ENCODE peak calls at places on chromosomes 7 and 10, in four cellular contexts. A is K562, Z is GM12891, B is GM12878. D is an unnamed sample.

GRCh38 chr10:44817961-44818649 is 93.0 kb upstream of the TMEM72 start:
- DNase-seq in A (no peak), Z (no peak), B (no peak), D (no peak)

GRCh38 chr7:32587431-32587948 is 92.2 kb downstream of the AVL9 start:
- DNase-seq in A (no peak), Z (no peak), B (no peak), D (no peak)

GRCh38 chr10:113006656-113007342 is 56.8 kb downstream of the TCF7L2 start:
- DNase-seq in A (no peak), Z (no peak), B (no peak), D (no peak)

GRCh38 chr10:78952686-78953085 is 116.1 kb upstream of the ZMIZ1 start:
- DNase-seq in A (no peak), Z (no peak), B (no peak), D (no peak)

GRCh38 chr7:127844707-127845331 is 186.4 kb downstream of the LRRC4 start:
- DNase-seq in A (peak; percentile 38), Z (no peak), B (no peak), D (peak; percentile 33)

GRCh38 chr10:2984682-2985081 is 82.7 kb upstream of the PFKP start:
- DNase-seq in A (no peak), Z (no peak), B (no peak), D (no peak)

GRCh38 chr7:108529341-108529740 is 3.4 kb upstream of the PNPLA8 start:
- DNase-seq in A (no peak), Z (no peak), B (no peak), D (no peak)

GRCh38 chr10:13100349-13101294 is 659 bp downstream of the OPTN start:
- DNase-seq in A (peak; percentile 24), Z (no peak), B (no peak), D (no peak)

GRCh38 chr10:132897516-132898381 is 44.6 kb downstream of the CFAP46 start:
- DNase-seq in A (no peak), Z (no peak), B (no peak), D (no peak)

GRCh38 chr7:117667456-117667855 is 187.6 kb downstream of the CFTR start:
- DNase-seq in A (no peak), Z (no peak), B (no peak), D (no peak)

GRCh38 chr7:28955723-28956607 is 2.2 kb downstream of the TRIL start:
- DNase-seq in A (no peak), Z (peak; percentile 18), B (no peak), D (no peak)

GRCh38 chr7:29971566-29972314 is 17.9 kb downstream of the SCRN1 start:
- DNase-seq in A (no peak), Z (no peak), B (no peak), D (no peak)

GRCh38 chr7:45001138-45001694 is 1.2 kb downstream of the CCM2 start:
- DNase-seq in A (peak; percentile 58), Z (no peak), B (no peak), D (no peak)

GRCh38 chr10:80260295-80261243 is 28.9 kb downstream of the MAT1A start:
- DNase-seq in A (peak; percentile 68), Z (no peak), B (no peak), D (peak; percentile 41)

GRCh38 chr7:85464042-85464651 is 277.3 kb upstream of the SEMA3D start:
- DNase-seq in A (no peak), Z (no peak), B (no peak), D (no peak)

DNA sequence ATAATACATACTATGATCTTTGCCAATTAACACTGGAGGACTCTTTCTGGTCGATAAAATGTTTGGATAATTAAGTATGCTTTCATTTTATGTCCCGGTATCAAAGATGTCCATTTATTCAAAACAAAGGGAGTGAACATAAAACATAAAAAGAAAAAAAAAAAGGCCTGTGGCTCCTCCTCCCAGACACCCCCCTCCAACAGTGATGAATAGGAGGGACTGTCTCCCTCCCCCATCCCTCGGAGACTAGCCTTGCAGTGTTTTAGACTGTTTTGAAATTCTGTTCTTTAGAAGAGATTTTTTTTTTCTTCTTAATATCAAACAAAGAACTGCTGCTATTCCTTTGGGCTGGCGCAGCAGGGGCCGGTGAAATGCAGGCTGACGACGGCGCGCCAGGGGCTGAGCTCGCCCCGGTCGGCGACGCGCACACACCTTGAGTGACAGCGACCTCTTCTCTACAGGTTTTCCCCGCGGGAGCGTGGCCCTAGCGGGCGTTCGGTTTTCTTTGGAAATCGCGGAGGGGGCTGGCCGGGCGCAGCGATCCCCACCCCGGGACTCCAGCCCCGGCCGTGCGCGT is at the start of gene LANCL2:
- DNase-seq in A (peak; percentile 61), Z (no peak), B (no peak), D (no peak)
- TF ChIP-seq SPI1 in A (no peak), Z (no peak), B (no peak), D (no peak)

GRCh38 chr10:123136806-123137642 is 1.3 kb downstream of the HMX3 start:
- DNase-seq in A (peak; percentile 36), Z (no peak), B (no peak), D (no peak)
- TF ChIP-seq SPI1 in A (no peak), Z (no peak), B (no peak), D (no peak)

DNA sequence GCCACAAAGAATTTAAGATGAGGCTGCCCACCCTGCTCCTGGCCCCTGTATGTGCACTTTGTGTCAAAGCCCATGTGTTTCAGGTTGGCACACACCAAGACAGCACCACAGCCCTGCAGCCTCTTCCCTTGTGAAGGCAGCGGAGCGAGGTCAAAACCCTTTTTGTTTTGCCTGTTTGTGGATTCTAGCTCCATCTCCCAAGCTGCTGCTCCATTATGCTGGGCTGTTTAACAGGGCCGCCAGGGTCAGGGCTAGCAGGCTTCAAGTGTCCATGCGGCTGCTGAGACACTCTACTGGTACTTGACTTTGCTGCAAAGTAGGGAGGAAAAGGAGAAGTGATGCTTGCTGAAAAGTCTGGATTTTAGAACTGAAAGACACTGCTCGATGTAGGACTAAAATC is 142.3 kb upstream of the EFCAB10 start:
- DNase-seq in A (no peak), Z (no peak), B (no peak), D (no peak)
- TF ChIP-seq SPI1 in A (peak; percentile 30), Z (no peak), B (no peak), D (no peak)

GRCh38 chr10:62044569-62044968 is 143.1 kb downstream of the ARID5B start:
- DNase-seq in A (no peak), Z (no peak), B (no peak), D (no peak)

GRCh38 chr10:62046522-62047239 is 145.2 kb downstream of the ARID5B start:
- DNase-seq in A (no peak), Z (no peak), B (peak; percentile 55), D (no peak)

GRCh38 chr10:62045765-62046521 is 144.4 kb downstream of the ARID5B start:
- DNase-seq in A (no peak), Z (no peak), B (no peak), D (no peak)

GRCh38 chr10:62040896-62041295 is 139.4 kb downstream of the ARID5B start:
- DNase-seq in A (no peak), Z (no peak), B (no peak), D (no peak)

DNA sequence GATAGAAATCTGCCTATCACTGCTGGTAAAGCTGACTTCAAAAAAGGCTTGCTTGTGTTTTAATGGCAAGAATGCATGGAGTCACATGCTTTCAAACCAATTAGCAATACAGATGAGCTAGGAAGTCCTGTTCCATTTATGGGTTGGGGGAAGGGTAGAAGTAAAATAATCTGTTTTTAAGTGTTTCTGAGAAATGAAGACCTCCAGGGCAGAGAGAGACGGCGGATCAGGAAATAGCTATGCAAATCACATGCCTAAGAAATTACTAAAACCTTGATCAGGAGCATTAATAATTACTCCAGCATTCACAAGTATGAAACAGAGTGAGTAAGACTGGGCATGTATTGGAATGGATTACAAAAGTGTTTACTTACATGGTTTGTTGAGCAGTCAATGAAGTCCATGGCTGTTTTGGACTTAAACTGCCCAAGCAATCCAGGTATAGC is 142.0 kb downstream of the ARID5B start:
- DNase-seq in A (no peak), Z (no peak), B (no peak), D (no peak)
- TF ChIP-seq SPI1 in A (no peak), Z (no peak), B (no peak), D (no peak)

GRCh38 chr7:133744451-133744850 is 382.7 kb upstream of the LRGUK start:
- DNase-seq in A (no peak), Z (no peak), B (no peak), D (no peak)
- TF ChIP-seq SPI1 in A (no peak), Z (no peak), B (no peak), D (no peak)

GRCh38 chr7:55018361-55019328 is at the start of gene EGFR:
- DNase-seq in A (no peak), Z (peak; percentile 23), B (no peak), D (no peak)

GRCh38 chr7:55020481-55020871 is 1.7 kb downstream of the EGFR start:
- DNase-seq in A (no peak), Z (no peak), B (no peak), D (no peak)

GRCh38 chr7:55017841-55018240 is 976 bp upstream of the EGFR start:
- DNase-seq in A (no peak), Z (no peak), B (no peak), D (no peak)

GRCh38 chr7:55019691-55020480 is 1.1 kb downstream of the EGFR start:
- DNase-seq in A (no peak), Z (peak; percentile 20), B (no peak), D (no peak)

DNA sequence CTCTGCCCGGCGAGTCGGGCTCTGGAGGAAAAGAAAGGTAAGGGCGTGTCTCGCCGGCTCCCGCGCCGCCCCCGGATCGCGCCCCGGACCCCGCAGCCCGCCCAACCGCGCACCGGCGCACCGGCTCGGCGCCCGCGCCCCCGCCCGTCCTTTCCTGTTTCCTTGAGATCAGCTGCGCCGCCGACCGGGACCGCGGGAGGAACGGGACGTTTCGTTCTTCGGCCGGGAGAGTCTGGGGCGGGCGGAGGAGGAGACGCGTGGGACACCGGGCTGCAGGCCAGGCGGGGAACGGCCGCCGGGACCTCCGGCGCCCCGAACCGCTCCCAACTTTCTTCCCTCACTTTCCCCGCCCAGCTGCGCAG is 493 bp downstream of the EGFR start:
- DNase-seq in A (no peak), Z (peak; percentile 24), B (no peak), D (no peak)
- TF ChIP-seq SPI1 in A (no peak), Z (no peak), B (no peak), D (no peak)

GRCh38 chr10:89122431-89123066 is 84.6 kb downstream of the CH25H start:
- DNase-seq in A (no peak), Z (no peak), B (no peak), D (peak; percentile 40)
- TF ChIP-seq SPI1 in A (no peak), Z (no peak), B (no peak), D (no peak)

DNA sequence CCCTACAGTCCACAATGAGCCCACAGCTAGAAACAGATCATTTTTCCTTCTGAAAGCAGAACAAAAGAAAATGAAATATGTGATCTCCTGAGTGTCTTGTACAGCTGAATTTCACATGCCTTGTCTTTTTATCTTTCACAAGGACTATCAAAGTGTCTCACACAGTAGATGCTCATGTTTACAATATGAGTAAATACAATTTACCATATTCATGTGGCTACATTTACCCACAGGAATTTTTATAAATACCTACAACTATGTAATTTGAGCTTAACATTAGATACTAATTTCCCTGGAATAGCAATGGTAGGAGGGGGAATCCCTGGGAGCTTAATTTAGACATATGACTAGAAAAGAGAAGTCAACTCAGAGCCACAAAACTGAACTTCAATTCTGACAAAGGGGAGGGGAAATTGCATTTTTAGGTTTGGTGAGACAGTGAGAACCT is 186.2 kb downstream of the MACC1 start:
- DNase-seq in A (no peak), Z (no peak), B (peak; percentile 50), D (no peak)
- TF ChIP-seq SPI1 in A (no peak), Z (peak; percentile 54), B (peak; percentile 49), D (no peak)